ENCODE peak calls at places on chromosomes 5 and 9, in six cellular contexts. V, Q, K, Z, E and Y are unnamed samples.

GRCh38 chr9:35749515-35750255 is 598 bp downstream of the RGP1 start:
- DNase-seq in V (no peak), Q (no peak), K (no peak), Z (no peak), E (no peak), Y (peak; percentile 89)

GRCh38 chr9:106880863-106881262 is 17.9 kb downstream of the ZNF462 start:
- DNase-seq in V (no peak), Q (no peak), K (peak; percentile 12), Z (no peak), E (no peak), Y (no peak)

GRCh38 chr9:106467113-106467846 is 395.7 kb upstream of the ZNF462 start:
- DNase-seq in V (no peak), Q (no peak), K (no peak), Z (no peak), E (no peak), Y (no peak)

GRCh38 chr5:64532212-64532611 is 26.4 kb downstream of the RGS7BP start:
- DNase-seq in V (no peak), Q (peak; percentile 6), K (no peak), Z (no peak), E (no peak), Y (no peak)

GRCh38 chr5:77972545-77973252 is 196.6 kb upstream of the TBCA start:
- DNase-seq in V (no peak), Q (peak; percentile 69), K (no peak), Z (no peak), E (no peak), Y (no peak)

GRCh38 chr9:25964239-25964638 is 286.0 kb upstream of the TUSC1 start:
- DNase-seq in V (no peak), Q (no peak), K (peak; percentile 68), Z (peak; percentile 6), E (no peak), Y (no peak)

GRCh38 chr9:130805510-130806387 is 29.3 kb upstream of the ABL1 start:
- DNase-seq in V (no peak), Q (no peak), K (peak; percentile 19), Z (no peak), E (no peak), Y (no peak)

GRCh38 chr5:156120777-156121176 is 206.2 kb upstream of the SGCD start:
- DNase-seq in V (no peak), Q (no peak), K (no peak), Z (no peak), E (no peak), Y (no peak)

GRCh38 chr5:60886158-60886557 is 42.1 kb upstream of the ELOVL7 start:
- DNase-seq in V (no peak), Q (no peak), K (no peak), Z (peak; percentile 23), E (no peak), Y (no peak)

GRCh38 chr5:174310243-174310642 is 264.7 kb downstream of the NSG2 start:
- DNase-seq in V (no peak), Q (no peak), K (no peak), Z (no peak), E (no peak), Y (no peak)

GRCh38 chr5:156556666-156557401 is 229.9 kb downstream of the SGCD start:
- DNase-seq in V (no peak), Q (no peak), K (no peak), Z (no peak), E (no peak), Y (no peak)

GRCh38 chr5:58182287-58182841 is 277.5 kb downstream of the PLK2 start:
- DNase-seq in V (no peak), Q (no peak), K (no peak), Z (no peak), E (no peak), Y (no peak)

GRCh38 chr9:95447660-95448420 is 68.9 kb downstream of the PTCH1 start:
- DNase-seq in V (no peak), Q (no peak), K (peak; percentile 23), Z (no peak), E (peak; percentile 28), Y (no peak)

GRCh38 chr5:143653256-143653655 is 158.7 kb upstream of the HMHB1 start:
- DNase-seq in V (no peak), Q (no peak), K (no peak), Z (no peak), E (no peak), Y (no peak)

GRCh38 chr5:90932052-90932699 is 373.6 kb downstream of the ADGRV1 start:
- DNase-seq in V (no peak), Q (no peak), K (peak; percentile 54), Z (peak; percentile 59), E (no peak), Y (no peak)

GRCh38 chr5:135013947-135014570 is 20.0 kb downstream of the PITX1 start:
- DNase-seq in V (no peak), Q (no peak), K (no peak), Z (no peak), E (no peak), Y (no peak)